ENCODE peak calls at places on chromosomes 1 and 21, in nine cellular contexts. O, Q, B, T, U, I, L, S and H are unnamed samples.
A peak's percentile ranks its signal among the peaks of the same experiment; 100 is the strongest.

GRCh38 chr1:1841575-1841991 is 49.3 kb downstream of the GNB1 start:
- DNase-seq in S (no peak), T (no peak), B (peak; percentile 83), I (peak; percentile 47), Q (no peak), O (no peak), L (no peak), U (no peak), H (no peak)

GRCh38 chr1:78370356-78370755 is 120.4 kb upstream of the PTGFR start:
- DNase-seq in S (no peak), I (peak; percentile 53), O (peak; percentile 56), U (peak; percentile 11), L (no peak), B (peak; percentile 33), Q (no peak), T (peak; percentile 66), H (no peak)

GRCh38 chr1:52880226-52880625 is 37.7 kb downstream of the ZYG11A start:
- DNase-seq in L (no peak), O (no peak), S (no peak), B (no peak), U (no peak), Q (no peak), T (no peak), I (no peak), H (no peak)

GRCh38 chr1:22861764-22862440 is 110.8 kb downstream of the LACTBL1 start:
- DNase-seq in S (no peak), U (peak; percentile 45), T (peak; percentile 89), B (peak; percentile 84), Q (no peak), L (peak; percentile 67), I (peak; percentile 67), O (peak; percentile 90), H (peak; percentile 58)

GRCh38 chr1:18569251-18569650 is 61.4 kb upstream of the PAX7 start:
- DNase-seq in L (no peak), I (no peak), O (no peak), U (no peak), B (no peak), S (no peak), Q (peak; percentile 22), T (no peak), H (no peak)

GRCh38 chr1:7070389-7071029 is 285.3 kb downstream of the CAMTA1 start:
- DNase-seq in U (peak; percentile 27), T (peak; percentile 73), L (peak; percentile 83), S (no peak), B (peak; percentile 71), Q (peak; percentile 51), I (peak; percentile 72), O (peak; percentile 70), H (peak; percentile 67)

GRCh38 chr1:235415008-235415904 is 48.0 kb downstream of the TBCE start:
- DNase-seq in S (no peak), Q (peak; percentile 42), I (peak; percentile 85), O (peak; percentile 88), B (peak; percentile 84), L (peak; percentile 82), T (peak; percentile 87), U (peak; percentile 57), H (peak; percentile 44)

GRCh38 chr21:38852708-38853107 is 47.0 kb downstream of the ETS2 start:
- DNase-seq in S (no peak), B (no peak), L (no peak), O (no peak), T (no peak), Q (no peak), U (no peak), I (no peak), H (no peak)

GRCh38 chr1:14372526-14372925 is 226.0 kb upstream of the KAZN start:
- DNase-seq in Q (no peak), T (no peak), B (no peak), S (no peak), L (no peak), U (no peak), O (no peak), I (no peak), H (no peak)

GRCh38 chr1:207412845-207413244 is 41.3 kb upstream of the CR2 start:
- DNase-seq in I (no peak), O (no peak), L (no peak), T (no peak), Q (no peak), U (no peak), B (no peak), S (no peak), H (no peak)

GRCh38 chr21:37655601-37656300 is 260.5 kb downstream of the KCNJ6 start:
- DNase-seq in I (no peak), Q (no peak), U (no peak), O (no peak), L (no peak), B (no peak), S (no peak), T (no peak), H (no peak)

GRCh38 chr1:204566583-204566955 is 50.4 kb downstream of the MDM4 start:
- DNase-seq in S (no peak), O (no peak), Q (no peak), U (no peak), B (no peak), T (no peak), I (no peak), L (no peak), H (no peak)

GRCh38 chr1:210607361-210607760 is 278.7 kb downstream of the HHAT start:
- DNase-seq in O (no peak), T (no peak), L (no peak), S (no peak), Q (no peak), U (no peak), I (no peak), B (peak; percentile 42), H (no peak)

DNA sequence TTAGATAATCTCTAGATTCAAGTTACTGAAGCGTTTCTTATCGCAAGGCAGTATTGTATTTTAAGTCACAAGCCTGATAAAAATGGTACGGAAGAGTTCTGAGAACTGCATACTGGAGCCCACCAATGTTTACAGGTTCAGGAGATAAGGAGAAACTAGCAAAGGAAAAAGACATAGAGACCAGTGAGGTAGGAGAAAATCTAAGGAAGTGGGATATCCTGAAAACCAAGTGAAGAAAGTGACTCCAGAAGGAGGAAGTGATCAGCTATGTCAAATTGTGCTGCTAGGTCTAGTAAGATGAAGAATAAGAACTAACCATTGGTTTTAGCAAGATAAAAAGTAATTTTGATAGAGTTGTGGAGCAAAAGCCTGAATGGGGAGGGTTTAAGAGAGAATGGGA is 31.0 kb upstream of the ACADM start:
- DNase-seq in L (no peak), I (no peak), S (no peak), O (no peak), Q (no peak), T (no peak), B (no peak), U (no peak), H (no peak)
- TF ChIP-seq CTCF in L (no peak), I (no peak), S (no peak), O (no peak), Q (no peak), T (no peak), B (no peak), U (no peak), H (no peak)

GRCh38 chr1:161728376-161729226 is 7.3 kb downstream of the FCRLB start:
- DNase-seq in Q (no peak), B (no peak), L (no peak), T (no peak), I (no peak), S (no peak), O (no peak), U (no peak), H (no peak)

GRCh38 chr1:161725888-161726630 is 4.7 kb downstream of the FCRLB start:
- DNase-seq in T (peak; percentile 54), I (peak; percentile 43), S (peak; percentile 78), Q (peak; percentile 43), B (peak; percentile 55), O (peak; percentile 67), L (peak; percentile 69), U (no peak), H (peak; percentile 50)

GRCh38 chr1:161723459-161724149 is 2.3 kb downstream of the FCRLB start:
- DNase-seq in O (no peak), T (no peak), Q (no peak), I (no peak), L (peak; percentile 28), U (no peak), B (no peak), S (no peak), H (no peak)

GRCh38 chr1:161727343-161727924 is 6.1 kb downstream of the FCRLB start:
- DNase-seq in Q (no peak), L (no peak), T (peak; percentile 69), S (no peak), U (peak; percentile 74), O (peak; percentile 51), I (peak; percentile 55), B (peak; percentile 86), H (no peak)

DNA sequence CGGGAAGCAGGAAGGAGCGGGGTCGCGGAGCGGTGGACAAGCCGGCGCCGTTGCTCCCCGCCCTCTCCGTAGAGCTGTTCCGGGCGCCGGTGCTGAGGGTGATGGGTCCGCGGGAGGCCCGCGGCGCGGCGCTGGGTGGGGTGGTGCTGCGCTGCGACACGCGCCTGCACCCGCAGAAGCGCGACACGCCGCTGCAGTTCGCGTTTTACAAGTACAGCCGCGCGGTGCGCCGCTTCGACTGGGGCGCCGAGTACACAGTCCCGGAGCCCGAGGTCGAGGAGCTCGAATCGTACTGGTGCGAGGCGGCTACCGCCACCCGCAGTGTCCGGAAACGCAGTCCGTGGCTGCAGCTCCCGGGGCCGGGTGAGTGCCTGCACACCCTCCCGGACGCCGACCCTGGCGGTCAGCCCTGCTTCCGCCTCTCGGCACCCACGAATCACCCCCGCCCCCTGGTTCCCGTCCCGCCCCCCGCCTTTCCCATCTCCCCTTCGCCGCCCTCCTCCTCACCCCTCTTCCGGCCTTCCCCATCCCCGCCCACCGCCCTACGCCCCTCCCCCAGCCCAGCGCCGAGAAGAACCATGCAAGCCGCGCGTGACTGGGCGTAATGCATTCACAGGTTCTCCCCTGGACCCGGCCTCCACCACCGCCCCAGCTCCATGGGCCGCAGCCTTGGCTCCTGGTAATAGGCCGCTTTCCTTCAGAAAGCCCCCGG is 5.4 kb downstream of the FCRLB start:
- DNase-seq in T (peak; percentile 86), L (peak; percentile 94), U (peak; percentile 69), B (peak; percentile 91), I (peak; percentile 83), S (peak; percentile 91), Q (peak; percentile 90), O (peak; percentile 96), H (peak; percentile 78)
- TF ChIP-seq CTCF in T (no peak), L (no peak), U (peak; percentile 8), B (no peak), I (no peak), S (peak; percentile 8), Q (no peak), O (no peak), H (no peak)

GRCh38 chr1:116372651-116373444 is at the start of gene ATP1A1:
- DNase-seq in B (peak; percentile 92), Q (peak; percentile 98), L (peak; percentile 98), S (peak; percentile 99), O (peak; percentile 93), I (peak; percentile 88), T (peak; percentile 94), U (peak; percentile 59), H (peak; percentile 97)
- TF ChIP-seq CTCF in B (no peak), Q (peak; percentile 41), L (peak; percentile 14), S (no peak), O (no peak), I (no peak), T (no peak), U (peak; percentile 6), H (peak; percentile 14)

DNA sequence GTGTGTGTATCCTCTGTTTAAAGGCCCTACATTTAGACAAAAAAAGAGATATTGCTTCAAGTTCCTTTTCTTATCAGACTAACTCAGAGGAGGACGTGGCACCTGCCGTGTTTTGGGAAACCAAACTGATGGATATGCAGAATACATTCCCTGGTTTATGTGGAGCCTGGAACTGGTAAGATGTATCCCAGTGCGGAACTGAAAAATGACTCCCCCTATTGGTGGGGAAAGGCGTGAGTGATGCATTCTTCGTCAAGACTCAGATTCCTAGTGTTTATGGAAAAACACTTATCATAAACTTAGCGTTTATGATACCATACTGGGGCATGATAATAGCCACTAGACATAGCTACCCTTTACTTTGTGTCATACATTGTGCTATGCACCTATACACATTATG is 154.2 kb downstream of the ZNF326 start:
- DNase-seq in O (no peak), U (no peak), T (no peak), B (no peak), I (no peak), L (no peak), S (no peak), Q (no peak), H (no peak)
- TF ChIP-seq CTCF in O (no peak), U (no peak), T (no peak), B (no peak), I (no peak), L (no peak), S (no peak), Q (no peak), H (no peak)